ENCODE peak calls at places on chromosomes 11 and 22, in ten cellular contexts. One of them, this sample, is unnamed.

GRCh38 chr22:39300198-39300830 is 19.1 kb downstream of the RPL3 start:
- DNase-seq in DND-41: no peak
- DNase-seq in stimulated activated CD8-positive, alpha-beta memory T cell treated with anti-CD3 and anti-CD28 coated beads, Interleukin-2, amount 100 ng/mL, for 48 hours: no peak
- DNase-seq in RCC 7860: no peak
- DNase-seq in HEK293T: no peak
- DNase-seq in left cardiac atrium: peak; percentile 37
- DNase-seq in foreskin fibroblast: no peak
- DNase-seq in mucosa of gallbladder: peak; percentile 42
- DNase-seq in GM19239: no peak
- DNase-seq in body of pancreas: no peak
- DNase-seq in this sample: no peak

GRCh38 chr11:2781413-2782274 is 81.8 kb upstream of the KCNQ1OT1 start:
- DNase-seq in DND-41: no peak
- DNase-seq in stimulated activated CD8-positive, alpha-beta memory T cell treated with anti-CD3 and anti-CD28 coated beads, Interleukin-2, amount 100 ng/mL, for 48 hours: no peak
- DNase-seq in RCC 7860: no peak
- DNase-seq in HEK293T: no peak
- DNase-seq in left cardiac atrium: peak; percentile 33
- DNase-seq in foreskin fibroblast: no peak
- DNase-seq in mucosa of gallbladder: peak; percentile 12
- DNase-seq in GM19239: no peak
- DNase-seq in body of pancreas: peak; percentile 9
- DNase-seq in this sample: no peak

GRCh38 chr11:110979696-110980095 is 265.8 kb upstream of the POU2AF2 start:
- DNase-seq in DND-41: no peak
- DNase-seq in stimulated activated CD8-positive, alpha-beta memory T cell treated with anti-CD3 and anti-CD28 coated beads, Interleukin-2, amount 100 ng/mL, for 48 hours: no peak
- DNase-seq in RCC 7860: no peak
- DNase-seq in HEK293T: no peak
- DNase-seq in left cardiac atrium: no peak
- DNase-seq in foreskin fibroblast: no peak
- DNase-seq in mucosa of gallbladder: peak; percentile 82
- DNase-seq in GM19239: no peak
- DNase-seq in body of pancreas: no peak
- DNase-seq in this sample: no peak

GRCh38 chr11:898160-898517 is 12.5 kb downstream of the CHID1 start:
- DNase-seq in DND-41: peak; percentile 30
- DNase-seq in stimulated activated CD8-positive, alpha-beta memory T cell treated with anti-CD3 and anti-CD28 coated beads, Interleukin-2, amount 100 ng/mL, for 48 hours: no peak
- DNase-seq in RCC 7860: peak; percentile 7
- DNase-seq in HEK293T: peak; percentile 51
- DNase-seq in left cardiac atrium: no peak
- DNase-seq in foreskin fibroblast: peak; percentile 11
- DNase-seq in mucosa of gallbladder: no peak
- DNase-seq in GM19239: no peak
- DNase-seq in body of pancreas: no peak
- DNase-seq in this sample: no peak

GRCh38 chr11:67629386-67630229 is at the start of gene NUDT8:
- DNase-seq in DND-41: peak; percentile 92
- DNase-seq in stimulated activated CD8-positive, alpha-beta memory T cell treated with anti-CD3 and anti-CD28 coated beads, Interleukin-2, amount 100 ng/mL, for 48 hours: peak; percentile 83
- DNase-seq in RCC 7860: peak; percentile 48
- DNase-seq in HEK293T: peak; percentile 77
- DNase-seq in left cardiac atrium: peak; percentile 86
- DNase-seq in foreskin fibroblast: peak; percentile 66
- DNase-seq in mucosa of gallbladder: peak; percentile 82
- DNase-seq in GM19239: peak; percentile 89
- DNase-seq in body of pancreas: peak; percentile 86
- DNase-seq in this sample: no peak

GRCh38 chr22:18096823-18097222 is 13.8 kb upstream of the TUBA8 start:
- DNase-seq in DND-41: no peak
- DNase-seq in stimulated activated CD8-positive, alpha-beta memory T cell treated with anti-CD3 and anti-CD28 coated beads, Interleukin-2, amount 100 ng/mL, for 48 hours: no peak
- DNase-seq in RCC 7860: peak; percentile 6
- DNase-seq in HEK293T: no peak
- DNase-seq in left cardiac atrium: no peak
- DNase-seq in foreskin fibroblast: no peak
- DNase-seq in mucosa of gallbladder: no peak
- DNase-seq in GM19239: no peak
- DNase-seq in body of pancreas: no peak
- DNase-seq in this sample: no peak

GRCh38 chr11:83056204-83056603 is 15.5 kb downstream of the RAB30 start:
- DNase-seq in DND-41: no peak
- DNase-seq in stimulated activated CD8-positive, alpha-beta memory T cell treated with anti-CD3 and anti-CD28 coated beads, Interleukin-2, amount 100 ng/mL, for 48 hours: no peak
- DNase-seq in RCC 7860: no peak
- DNase-seq in HEK293T: no peak
- DNase-seq in left cardiac atrium: no peak
- DNase-seq in foreskin fibroblast: no peak
- DNase-seq in mucosa of gallbladder: no peak
- DNase-seq in GM19239: no peak
- DNase-seq in body of pancreas: no peak
- DNase-seq in this sample: no peak

GRCh38 chr11:26766996-26767395 is 45.1 kb upstream of the SLC5A12 start:
- DNase-seq in DND-41: no peak
- DNase-seq in stimulated activated CD8-positive, alpha-beta memory T cell treated with anti-CD3 and anti-CD28 coated beads, Interleukin-2, amount 100 ng/mL, for 48 hours: no peak
- DNase-seq in RCC 7860: no peak
- DNase-seq in HEK293T: no peak
- DNase-seq in left cardiac atrium: no peak
- DNase-seq in foreskin fibroblast: no peak
- DNase-seq in mucosa of gallbladder: no peak
- DNase-seq in GM19239: no peak
- DNase-seq in body of pancreas: no peak
- DNase-seq in this sample: no peak